ENCODE peak calls at places on chromosomes 7 and 10, in eight cellular contexts. One of them, this sample, is unnamed.

GRCh38 chr10:108735380-108735779 is 1187.9 kb downstream of the XPNPEP1 start:
- DNase-seq in cardiac muscle cell: no peak
- DNase-seq in prostate gland: no peak
- DNase-seq in breast epithelium: no peak
- DNase-seq in transverse colon: no peak
- DNase-seq in fibroblast of mammary gland: peak; percentile 59
- DNase-seq in AG09309: no peak
- DNase-seq in mammary epithelial cell: peak; percentile 8
- DNase-seq in this sample: peak; percentile 69

GRCh38 chr7:5354460-5355279 is 69.0 kb downstream of the TNRC18 start:
- DNase-seq in fibroblast of mammary gland: peak; percentile 81
- DNase-seq in transverse colon: peak; percentile 81
- DNase-seq in AG09309: no peak
- DNase-seq in prostate gland: peak; percentile 88
- DNase-seq in cardiac muscle cell: peak; percentile 72
- DNase-seq in mammary epithelial cell: peak; percentile 79
- DNase-seq in breast epithelium: peak; percentile 93
- DNase-seq in this sample: peak; percentile 24

GRCh38 chr10:119453313-119453712 is 89.2 kb downstream of the RGS10 start:
- DNase-seq in cardiac muscle cell: no peak
- DNase-seq in AG09309: no peak
- DNase-seq in mammary epithelial cell: no peak
- DNase-seq in prostate gland: no peak
- DNase-seq in breast epithelium: no peak
- DNase-seq in transverse colon: no peak
- DNase-seq in fibroblast of mammary gland: no peak
- DNase-seq in this sample: no peak

GRCh38 chr10:116961305-116962251 is 43.4 kb downstream of the SHTN1 start:
- DNase-seq in fibroblast of mammary gland: no peak
- DNase-seq in cardiac muscle cell: no peak
- DNase-seq in transverse colon: no peak
- DNase-seq in mammary epithelial cell: no peak
- DNase-seq in breast epithelium: no peak
- DNase-seq in AG09309: no peak
- DNase-seq in prostate gland: no peak
- DNase-seq in this sample: no peak

GRCh38 chr10:31157125-31157983 is 125.7 kb upstream of the ZNF438 start:
- DNase-seq in AG09309: no peak
- DNase-seq in transverse colon: peak; percentile 30
- DNase-seq in prostate gland: peak; percentile 40
- DNase-seq in breast epithelium: no peak
- DNase-seq in fibroblast of mammary gland: peak; percentile 90
- DNase-seq in cardiac muscle cell: no peak
- DNase-seq in mammary epithelial cell: no peak
- DNase-seq in this sample: peak; percentile 57

GRCh38 chr10:131775444-131775832 is 125.4 kb upstream of the PPP2R2D start:
- DNase-seq in AG09309: no peak
- DNase-seq in fibroblast of mammary gland: no peak
- DNase-seq in prostate gland: no peak
- DNase-seq in cardiac muscle cell: no peak
- DNase-seq in transverse colon: no peak
- DNase-seq in breast epithelium: no peak
- DNase-seq in mammary epithelial cell: no peak
- DNase-seq in this sample: no peak

GRCh38 chr10:131310904-131311660 is 439 bp downstream of the TCERG1L start:
- DNase-seq in transverse colon: no peak
- DNase-seq in fibroblast of mammary gland: no peak
- DNase-seq in mammary epithelial cell: no peak
- DNase-seq in cardiac muscle cell: peak; percentile 57
- DNase-seq in prostate gland: no peak
- DNase-seq in AG09309: no peak
- DNase-seq in breast epithelium: no peak
- DNase-seq in this sample: no peak

GRCh38 chr7:128869944-128870285 is 7.3 kb downstream of the ATP6V1F start:
- DNase-seq in AG09309: no peak
- DNase-seq in transverse colon: no peak
- DNase-seq in mammary epithelial cell: no peak
- DNase-seq in breast epithelium: no peak
- DNase-seq in prostate gland: no peak
- DNase-seq in cardiac muscle cell: no peak
- DNase-seq in fibroblast of mammary gland: no peak
- DNase-seq in this sample: no peak

GRCh38 chr10:92972066-92972870 is 88.3 kb upstream of the CYP26C1 start:
- DNase-seq in fibroblast of mammary gland: peak; percentile 87
- DNase-seq in AG09309: peak; percentile 62
- DNase-seq in transverse colon: peak; percentile 10
- DNase-seq in cardiac muscle cell: no peak
- DNase-seq in mammary epithelial cell: peak; percentile 87
- DNase-seq in breast epithelium: no peak
- DNase-seq in prostate gland: no peak
- DNase-seq in this sample: peak; percentile 84

GRCh38 chr10:91043173-91043910 is 122.5 kb upstream of the ANKRD1 start:
- DNase-seq in prostate gland: no peak
- DNase-seq in AG09309: peak; percentile 5
- DNase-seq in mammary epithelial cell: peak; percentile 12
- DNase-seq in fibroblast of mammary gland: peak; percentile 49
- DNase-seq in breast epithelium: no peak
- DNase-seq in cardiac muscle cell: peak; percentile 59
- DNase-seq in transverse colon: no peak
- DNase-seq in this sample: peak; percentile 69

DNA sequence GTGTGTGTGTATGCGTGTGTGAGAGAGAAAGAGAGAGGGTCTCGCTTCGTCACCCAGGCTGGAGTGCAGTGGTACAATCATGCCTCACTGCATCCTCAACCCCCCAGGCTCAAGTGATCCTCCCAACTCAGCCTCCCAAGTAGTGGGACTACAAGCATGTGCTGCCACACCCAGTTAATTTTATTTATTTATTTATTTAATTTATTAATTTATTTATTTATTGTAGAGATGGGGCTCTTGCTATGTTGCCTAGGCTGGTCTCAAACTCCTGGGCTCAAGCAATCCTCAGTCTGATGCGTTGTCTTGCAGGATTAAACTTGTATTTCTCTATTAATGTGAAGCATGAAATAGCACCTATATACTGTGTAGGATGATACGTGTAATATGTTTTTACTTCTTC is 21.8 kb upstream of the POU6F2 start:
- DNase-seq in AG09309: no peak
- DNase-seq in cardiac muscle cell: no peak
- DNase-seq in mammary epithelial cell: no peak
- DNase-seq in transverse colon: no peak
- DNase-seq in fibroblast of mammary gland: no peak
- DNase-seq in prostate gland: no peak
- DNase-seq in breast epithelium: no peak
- DNase-seq in this sample: no peak
- H3K4me3 ChIP-seq in AG09309: no peak overlapping the region
- H3K4me3 ChIP-seq in cardiac muscle cell: no peak overlapping the region
- H3K4me3 ChIP-seq in mammary epithelial cell: no peak overlapping the region
- H3K4me3 ChIP-seq in transverse colon: no peak overlapping the region
- H3K4me3 ChIP-seq in fibroblast of mammary gland: no peak overlapping the region
- H3K4me3 ChIP-seq in prostate gland: no peak overlapping the region
- H3K4me3 ChIP-seq in breast epithelium: no peak overlapping the region
- H3K4me3 ChIP-seq in this sample: no peak overlapping the region

GRCh38 chr10:42754155-42755027 is 28.2 kb upstream of the BMS1 start:
- DNase-seq in prostate gland: peak; percentile 19
- DNase-seq in breast epithelium: no peak
- DNase-seq in mammary epithelial cell: no peak
- DNase-seq in fibroblast of mammary gland: no peak
- DNase-seq in AG09309: no peak
- DNase-seq in transverse colon: no peak
- DNase-seq in cardiac muscle cell: peak; percentile 31
- DNase-seq in this sample: peak; percentile 9
- TF ChIP-seq CTCF in prostate gland: peak; percentile 19
- TF ChIP-seq CTCF in breast epithelium: no peak
- TF ChIP-seq CTCF in mammary epithelial cell: no peak
- TF ChIP-seq CTCF in fibroblast of mammary gland: no peak
- TF ChIP-seq CTCF in AG09309: no peak
- TF ChIP-seq CTCF in transverse colon: peak; percentile 10
- TF ChIP-seq CTCF in cardiac muscle cell: no peak
- TF ChIP-seq CTCF in this sample: no peak

GRCh38 chr7:64626083-64626469 is 39.9 kb upstream of the ZNF107 start:
- DNase-seq in transverse colon: no peak
- DNase-seq in AG09309: no peak
- DNase-seq in mammary epithelial cell: peak; percentile 76
- DNase-seq in fibroblast of mammary gland: no peak
- DNase-seq in prostate gland: no peak
- DNase-seq in breast epithelium: no peak
- DNase-seq in cardiac muscle cell: no peak
- DNase-seq in this sample: no peak
- H3K4me3 ChIP-seq in transverse colon: no peak overlapping the region
- H3K4me3 ChIP-seq in AG09309: no peak overlapping the region
- H3K4me3 ChIP-seq in mammary epithelial cell: no peak overlapping the region
- H3K4me3 ChIP-seq in fibroblast of mammary gland: no peak overlapping the region
- H3K4me3 ChIP-seq in prostate gland: no peak overlapping the region
- H3K4me3 ChIP-seq in breast epithelium: no peak overlapping the region
- H3K4me3 ChIP-seq in cardiac muscle cell: no peak overlapping the region
- H3K4me3 ChIP-seq in this sample: no peak overlapping the region

GRCh38 chr7:76393116-76394031 is 16.1 kb downstream of the SSC4D start:
- DNase-seq in prostate gland: peak; percentile 86
- DNase-seq in breast epithelium: peak; percentile 91
- DNase-seq in cardiac muscle cell: peak; percentile 94
- DNase-seq in fibroblast of mammary gland: peak; percentile 80
- DNase-seq in mammary epithelial cell: peak; percentile 81
- DNase-seq in AG09309: no peak
- DNase-seq in transverse colon: peak; percentile 97
- DNase-seq in this sample: peak; percentile 86
- TF ChIP-seq CTCF in prostate gland: peak; percentile 30
- TF ChIP-seq CTCF in breast epithelium: no peak
- TF ChIP-seq CTCF in cardiac muscle cell: no peak
- TF ChIP-seq CTCF in fibroblast of mammary gland: no peak
- TF ChIP-seq CTCF in mammary epithelial cell: no peak
- TF ChIP-seq CTCF in AG09309: no peak
- TF ChIP-seq CTCF in transverse colon: no peak
- TF ChIP-seq CTCF in this sample: no peak

GRCh38 chr10:34758447-34758996 is 56.6 kb downstream of the PARD3 start:
- DNase-seq in mammary epithelial cell: peak; percentile 92
- DNase-seq in breast epithelium: no peak
- DNase-seq in prostate gland: no peak
- DNase-seq in transverse colon: no peak
- DNase-seq in AG09309: no peak
- DNase-seq in fibroblast of mammary gland: peak; percentile 93
- DNase-seq in cardiac muscle cell: no peak
- DNase-seq in this sample: peak; percentile 69
- H3K4me3 ChIP-seq in mammary epithelial cell: no peak overlapping the region
- H3K4me3 ChIP-seq in breast epithelium: no peak overlapping the region
- H3K4me3 ChIP-seq in prostate gland: no peak overlapping the region
- H3K4me3 ChIP-seq in transverse colon: no peak overlapping the region
- H3K4me3 ChIP-seq in AG09309: no peak overlapping the region
- H3K4me3 ChIP-seq in fibroblast of mammary gland: no peak overlapping the region
- H3K4me3 ChIP-seq in cardiac muscle cell: no peak overlapping the region
- H3K4me3 ChIP-seq in this sample: no peak overlapping the region

DNA sequence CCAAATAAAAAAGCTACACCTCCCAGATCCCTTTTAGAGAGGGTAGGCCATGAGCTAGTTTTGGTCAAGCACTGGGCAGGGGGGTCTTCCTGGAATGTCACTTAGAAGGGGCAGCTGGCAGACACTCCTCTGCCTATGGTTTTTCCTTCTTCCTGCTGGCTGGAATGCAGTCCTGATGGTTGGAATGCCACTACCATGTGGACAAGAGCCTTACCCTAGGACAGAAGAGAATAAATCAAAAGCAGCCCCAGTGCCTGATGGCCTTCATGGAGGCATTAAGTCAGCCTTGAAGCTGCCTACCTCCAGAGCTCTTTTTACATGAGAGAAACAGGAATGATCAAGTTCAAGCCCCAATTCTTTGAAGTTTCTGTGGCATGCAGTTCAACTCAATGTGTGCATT is 43.5 kb upstream of the SORBS1 start:
- DNase-seq in cardiac muscle cell: peak; percentile 45
- DNase-seq in mammary epithelial cell: no peak
- DNase-seq in breast epithelium: no peak
- DNase-seq in AG09309: no peak
- DNase-seq in transverse colon: no peak
- DNase-seq in prostate gland: no peak
- DNase-seq in fibroblast of mammary gland: no peak
- DNase-seq in this sample: no peak
- TF ChIP-seq CTCF in cardiac muscle cell: no peak
- TF ChIP-seq CTCF in mammary epithelial cell: no peak
- TF ChIP-seq CTCF in breast epithelium: no peak
- TF ChIP-seq CTCF in AG09309: no peak
- TF ChIP-seq CTCF in transverse colon: no peak
- TF ChIP-seq CTCF in prostate gland: no peak
- TF ChIP-seq CTCF in fibroblast of mammary gland: no peak
- TF ChIP-seq CTCF in this sample: no peak

DNA sequence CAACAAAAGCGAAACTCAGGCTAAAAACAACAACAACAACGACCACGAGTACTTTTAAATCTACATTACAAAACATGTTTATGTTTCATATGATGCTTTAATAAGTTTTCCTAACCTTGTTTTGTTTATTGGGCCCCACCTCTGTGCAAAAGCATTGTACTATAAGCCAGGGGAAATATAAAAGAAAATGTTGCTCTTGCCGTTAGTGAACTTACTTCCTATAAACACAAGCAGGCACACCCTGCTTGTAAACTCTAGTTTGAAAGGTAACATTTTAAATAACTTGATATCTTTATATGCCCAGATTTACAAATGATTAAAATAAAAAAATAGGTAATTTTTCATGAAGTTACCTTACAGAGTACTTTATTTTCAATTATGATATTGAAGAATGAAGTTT is 19.2 kb upstream of the EPC1 start:
- DNase-seq in fibroblast of mammary gland: no peak
- DNase-seq in cardiac muscle cell: no peak
- DNase-seq in prostate gland: no peak
- DNase-seq in transverse colon: no peak
- DNase-seq in AG09309: no peak
- DNase-seq in mammary epithelial cell: no peak
- DNase-seq in breast epithelium: no peak
- DNase-seq in this sample: no peak
- H3K4me3 ChIP-seq in fibroblast of mammary gland: no peak overlapping the region
- H3K4me3 ChIP-seq in cardiac muscle cell: no peak overlapping the region
- H3K4me3 ChIP-seq in prostate gland: no peak overlapping the region
- H3K4me3 ChIP-seq in transverse colon: no peak overlapping the region
- H3K4me3 ChIP-seq in AG09309: no peak overlapping the region
- H3K4me3 ChIP-seq in mammary epithelial cell: no peak overlapping the region
- H3K4me3 ChIP-seq in breast epithelium: no peak overlapping the region
- H3K4me3 ChIP-seq in this sample: no peak overlapping the region

DNA sequence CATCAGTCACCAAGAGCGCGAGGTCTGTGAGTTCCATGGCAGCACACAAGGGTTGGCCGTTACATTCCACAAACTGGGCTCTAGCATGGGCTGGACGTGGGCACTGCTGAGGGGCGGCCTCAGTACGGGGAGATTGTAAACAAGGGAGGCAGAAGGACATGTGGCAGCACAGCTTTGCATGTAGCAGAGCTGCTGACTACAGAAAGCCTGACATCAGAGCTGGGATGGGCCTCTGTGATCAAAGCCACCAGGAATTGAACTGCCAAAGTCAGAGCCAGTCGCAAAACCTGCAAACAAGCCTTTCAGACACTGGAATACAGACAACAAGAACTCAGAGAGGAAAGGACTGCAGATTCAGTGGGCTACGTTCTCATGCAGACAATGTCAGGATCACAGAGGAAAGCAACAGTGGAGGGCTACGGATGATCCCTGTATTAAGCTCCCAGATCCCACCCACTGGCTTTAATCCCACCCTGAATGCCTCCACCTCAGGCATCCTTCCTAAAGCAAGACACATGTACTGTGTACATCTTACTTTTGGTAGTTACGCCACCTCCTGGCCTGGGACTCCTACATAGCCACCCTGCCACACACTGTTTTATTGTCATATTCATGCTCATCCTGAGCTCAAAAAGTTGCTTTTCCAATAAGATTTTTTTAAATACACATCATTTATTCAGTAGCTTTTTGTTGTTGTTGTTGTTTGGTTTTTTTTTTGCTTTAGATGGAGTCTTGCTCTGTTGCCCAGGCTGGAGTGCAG is 291.1 kb upstream of the IMMP2L start:
- DNase-seq in mammary epithelial cell: no peak
- DNase-seq in cardiac muscle cell: no peak
- DNase-seq in breast epithelium: no peak
- DNase-seq in prostate gland: no peak
- DNase-seq in transverse colon: no peak
- DNase-seq in fibroblast of mammary gland: peak; percentile 17
- DNase-seq in AG09309: no peak
- DNase-seq in this sample: peak; percentile 32
- TF ChIP-seq CTCF in mammary epithelial cell: no peak
- TF ChIP-seq CTCF in cardiac muscle cell: peak; percentile 8
- TF ChIP-seq CTCF in breast epithelium: no peak
- TF ChIP-seq CTCF in prostate gland: no peak
- TF ChIP-seq CTCF in transverse colon: no peak
- TF ChIP-seq CTCF in fibroblast of mammary gland: peak; percentile 17
- TF ChIP-seq CTCF in AG09309: peak; percentile 34
- TF ChIP-seq CTCF in this sample: peak; percentile 27

This sample was measured in fibroblast of pulmonary artery.